ENCODE peak calls at places on chromosomes 12 and 14, in nine cellular contexts. A, P, N, R, Q, M, T, K and F are unnamed samples.

GRCh38 chr14:88426271-88426670 is 40.8 kb downstream of the SPATA7 start:
- DNase-seq in M (peak; percentile 36), R (no peak), K (no peak), Q (no peak), N (no peak), A (peak; percentile 18), P (no peak), T (peak; percentile 74), F (no peak)

GRCh38 chr12:24554612-24555300 is 394.1 kb downstream of the BCAT1 start:
- DNase-seq in Q (no peak), P (no peak), K (no peak), R (no peak), T (no peak), M (no peak), N (no peak), A (peak; percentile 8), F (no peak)

GRCh38 chr14:70893842-70894237 is 13.4 kb upstream of the PCNX1 start:
- DNase-seq in N (no peak), A (no peak), T (no peak), M (no peak), Q (no peak), R (no peak), K (no peak), P (no peak), F (no peak)

GRCh38 chr14:54038724-54039123 is 82.1 kb upstream of the BMP4 start:
- DNase-seq in Q (no peak), P (no peak), M (no peak), A (no peak), T (no peak), R (no peak), N (no peak), K (no peak), F (no peak)

GRCh38 chr12:3680919-3681594 is 71.9 kb downstream of the CRACR2A start:
- DNase-seq in A (peak; percentile 81), T (no peak), Q (no peak), P (no peak), K (no peak), M (peak; percentile 33), N (peak; percentile 70), R (peak; percentile 47), F (no peak)

GRCh38 chr14:23160924-23161522 is 22.4 kb downstream of the SLC7A8 start:
- DNase-seq in Q (no peak), A (no peak), N (peak; percentile 69), K (no peak), M (peak; percentile 91), R (peak; percentile 84), P (no peak), T (peak; percentile 78), F (no peak)

GRCh38 chr12:52395761-52396434 is 10.2 kb downstream of the KRT82 start:
- DNase-seq in A (no peak), M (peak; percentile 8), T (no peak), R (peak; percentile 47), N (no peak), Q (no peak), P (no peak), K (no peak), F (no peak)

GRCh38 chr14:51368721-51369163 is 128.7 kb downstream of the TMX1 start:
- DNase-seq in Q (no peak), T (peak; percentile 89), P (no peak), N (no peak), A (no peak), R (peak; percentile 14), M (peak; percentile 98), K (no peak), F (no peak)

GRCh38 chr12:93089805-93090569 is 160.9 kb upstream of the EEA1 start:
- DNase-seq in R (peak; percentile 59), A (no peak), K (no peak), N (no peak), M (peak; percentile 71), T (peak; percentile 99), P (no peak), Q (no peak), F (peak; percentile 27)

DNA sequence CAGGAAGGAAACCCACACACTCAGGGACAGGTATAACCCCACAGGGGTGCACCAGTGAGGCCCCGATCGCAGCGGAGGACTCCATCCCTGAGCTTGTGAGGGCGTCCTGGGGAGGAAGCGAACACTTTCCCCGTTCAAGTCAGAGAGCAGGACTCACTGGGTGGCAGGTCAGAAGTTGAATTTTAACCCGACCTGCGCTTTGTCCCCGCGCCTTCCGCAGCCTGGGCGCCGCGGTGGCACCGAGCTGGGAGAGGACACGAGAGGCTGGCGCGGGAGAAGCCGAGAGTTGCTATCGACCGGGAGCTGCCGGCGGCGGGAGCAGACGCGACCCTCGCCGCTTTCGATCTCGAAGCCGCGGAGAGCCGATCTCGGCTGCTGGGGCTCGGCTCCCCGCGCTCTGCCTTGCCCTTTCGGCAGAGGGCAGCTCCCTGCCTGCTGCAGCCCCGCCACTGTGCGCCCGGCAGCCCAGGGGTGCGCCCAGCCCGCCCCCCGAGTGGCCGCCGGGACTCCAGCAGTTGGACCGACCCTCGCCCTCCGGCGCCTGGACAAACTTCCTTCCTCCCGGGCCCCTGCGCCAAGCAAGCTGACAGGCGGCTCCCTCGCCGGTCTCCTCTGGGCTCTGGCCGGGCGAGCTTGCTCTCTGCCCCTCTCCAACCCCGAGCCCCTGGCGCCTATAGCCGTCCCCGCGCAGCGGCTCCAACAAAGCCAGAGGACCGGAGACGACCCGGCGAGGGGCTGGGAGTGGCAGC is 918 bp downstream of the LIN7A start:
- DNase-seq in M (peak; percentile 32), N (peak; percentile 55), K (peak; percentile 67), R (peak; percentile 63), A (peak; percentile 48), P (no peak), Q (no peak), T (peak; percentile 42), F (no peak)
- H3K4me3 ChIP-seq in M (peak overlapping the region; percentile 74), N (peak overlapping the region; percentile 22), K (peak overlapping the region; percentile 87), R (peak overlapping the region; percentile 61), A (peak overlapping the region; percentile 81), P (no peak overlapping the region), Q (peak overlapping the region; percentile 53), T (peak overlapping the region; percentile 98), F (no peak overlapping the region)

GRCh38 chr12:53761306-53761705 is 9.5 kb upstream of the CISTR start:
- DNase-seq in A (no peak), N (no peak), K (no peak), P (no peak), Q (no peak), R (no peak), T (no peak), M (no peak), F (no peak)

GRCh38 chr12:53766881-53767280 is 15.1 kb upstream of the CISTR start:
- DNase-seq in T (peak; percentile 46), R (no peak), K (no peak), N (no peak), A (no peak), Q (no peak), M (peak; percentile 25), P (no peak), F (no peak)

GRCh38 chr12:53764630-53765029 is 12.9 kb upstream of the CISTR start:
- DNase-seq in Q (no peak), K (no peak), R (no peak), T (no peak), N (no peak), M (no peak), P (no peak), A (no peak), F (no peak)

GRCh38 chr12:53770281-53770680 is 18.5 kb upstream of the CISTR start:
- DNase-seq in Q (no peak), M (peak; percentile 95), P (no peak), K (no peak), A (no peak), N (no peak), T (peak; percentile 97), R (no peak), F (no peak)

GRCh38 chr12:53765891-53766290 is 14.1 kb upstream of the CISTR start:
- DNase-seq in P (no peak), N (no peak), A (no peak), Q (no peak), T (peak; percentile 50), K (no peak), R (no peak), M (no peak), F (no peak)
- H3K4me3 ChIP-seq in P (no peak overlapping the region), N (no peak overlapping the region), A (no peak overlapping the region), Q (no peak overlapping the region), T (no peak overlapping the region), K (no peak overlapping the region), R (no peak overlapping the region), M (no peak overlapping the region), F (no peak overlapping the region)

GRCh38 chr12:38961044-38961443 is 55.7 kb upstream of the CPNE8 start:
- DNase-seq in N (no peak), A (no peak), T (no peak), Q (no peak), K (no peak), R (no peak), P (no peak), M (no peak), F (no peak)

GRCh38 chr12:38956337-38956736 is 50.9 kb upstream of the CPNE8 start:
- DNase-seq in Q (no peak), N (no peak), T (no peak), A (no peak), R (no peak), K (no peak), P (no peak), M (peak; percentile 80), F (no peak)

GRCh38 chr12:38961683-38962082 is 56.3 kb upstream of the CPNE8 start:
- DNase-seq in A (no peak), T (no peak), R (no peak), P (no peak), Q (no peak), N (no peak), M (no peak), K (no peak), F (no peak)
- H3K4me3 ChIP-seq in A (no peak overlapping the region), T (no peak overlapping the region), R (no peak overlapping the region), P (no peak overlapping the region), Q (no peak overlapping the region), N (no peak overlapping the region), M (no peak overlapping the region), K (no peak overlapping the region), F (no peak overlapping the region)

GRCh38 chr12:4826909-4827308 is 82.8 kb upstream of the KCNA1 start:
- DNase-seq in P (no peak), N (no peak), A (no peak), R (no peak), Q (no peak), K (no peak), M (no peak), T (no peak), F (no peak)

GRCh38 chr12:4830568-4830967 is 79.1 kb upstream of the KCNA1 start:
- DNase-seq in M (no peak), R (no peak), N (no peak), K (no peak), P (peak; percentile 41), T (no peak), Q (no peak), A (no peak), F (peak; percentile 45)

GRCh38 chr12:4829161-4829792 is 80.4 kb upstream of the KCNA1 start:
- DNase-seq in A (no peak), K (no peak), N (no peak), P (peak; percentile 58), R (no peak), M (no peak), Q (peak; percentile 73), T (no peak), F (peak; percentile 96)

GRCh38 chr12:4829793-4830162 is 79.9 kb upstream of the KCNA1 start:
- DNase-seq in R (no peak), Q (no peak), T (no peak), A (no peak), N (no peak), P (peak; percentile 73), M (no peak), K (no peak), F (peak; percentile 37)

DNA sequence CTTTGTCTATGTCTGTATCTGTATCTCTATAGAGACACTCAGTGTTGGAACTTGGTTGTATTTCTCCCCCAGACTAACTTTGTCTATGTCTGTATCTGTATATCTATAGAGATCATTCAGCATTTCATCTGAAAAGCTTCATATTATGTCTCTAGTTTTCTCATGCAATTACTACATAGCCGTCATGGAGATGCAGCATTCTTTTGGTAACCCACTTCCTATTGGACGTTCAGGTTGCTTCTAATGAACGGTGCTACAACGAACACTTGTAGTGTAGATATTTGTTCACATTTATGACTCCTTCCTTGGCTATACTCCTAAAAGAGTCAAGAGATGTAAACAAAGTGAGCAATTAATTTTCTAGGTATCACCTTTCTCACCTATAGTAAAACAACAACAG is 81.5 kb upstream of the KCNA1 start:
- DNase-seq in T (no peak), P (no peak), A (no peak), M (no peak), R (no peak), N (no peak), Q (no peak), K (no peak), F (peak; percentile 62)
- H3K4me3 ChIP-seq in T (no peak overlapping the region), P (peak overlapping the region; percentile 52), A (no peak overlapping the region), M (no peak overlapping the region), R (no peak overlapping the region), N (no peak overlapping the region), Q (peak overlapping the region; percentile 58), K (no peak overlapping the region), F (peak overlapping the region; percentile 81)